ENCODE peak calls at places on chromosome 7, in four cellular contexts. H is upper lobe of right lung; O is ecto neural progenitor cell; D is stimulated activated CD4-positive, alpha-beta T cell treated with anti-CD3 and anti-CD28 coated beads, TNF-alpha, amount 100 ng/mL, for 4 hours. W is an unnamed sample.

GRCh38 chr7:151844080-151844827 is 32.7 kb downstream of the PRKAG2 start:
- DNase-seq in O (no peak), D (no peak), H (peak; percentile 15), W (no peak)

GRCh38 chr7:153628825-153629224 is 423.4 kb upstream of the DPP6 start:
- DNase-seq in H (no peak), O (no peak), D (no peak), W (no peak)

GRCh38 chr7:73718905-73719805 is at the start of gene STX1A:
- DNase-seq in H (peak; percentile 87), D (peak; percentile 50), O (peak; percentile 84), W (peak; percentile 67)

GRCh38 chr7:39741942-39742623 is 118.7 kb downstream of the RALA start:
- DNase-seq in O (peak; percentile 77), D (no peak), H (peak; percentile 82), W (peak; percentile 92)

GRCh38 chr7:75725306-75725705 is 13.4 kb downstream of the HIP1 start:
- DNase-seq in D (no peak), H (no peak), O (no peak), W (no peak)

GRCh38 chr7:836429-836828 is 4.2 kb downstream of the SUN1 start:
- DNase-seq in D (no peak), H (no peak), O (no peak), W (no peak)

GRCh38 chr7:23680417-23681405 is 712 bp downstream of the FAM221A start:
- DNase-seq in O (peak; percentile 86), D (peak; percentile 9), H (peak; percentile 86), W (peak; percentile 86)

GRCh38 chr7:1925973-1926907 is 256.2 kb downstream of the ELFN1 start:
- DNase-seq in D (no peak), H (no peak), O (no peak), W (no peak)

GRCh38 chr7:34848670-34849069 is 188.6 kb downstream of the DPY19L1 start:
- DNase-seq in O (no peak), D (no peak), H (no peak), W (no peak)

GRCh38 chr7:155542276-155542675 is 4.1 kb downstream of the CNPY1 start:
- DNase-seq in H (no peak), O (no peak), D (no peak), W (no peak)

GRCh38 chr7:14698239-14698638 is 204.3 kb downstream of the DGKB start:
- DNase-seq in O (no peak), H (no peak), D (no peak), W (no peak)

GRCh38 chr7:73830872-73831655 is at the start of gene CLDN4:
- DNase-seq in D (no peak), H (peak; percentile 92), O (peak; percentile 77), W (peak; percentile 92)

GRCh38 chr7:73899731-73900142 is 38.8 kb downstream of the TMEM270 start:
- DNase-seq in D (no peak), H (no peak), O (no peak), W (no peak)

GRCh38 chr7:98307971-98308466 is 26.5 kb downstream of the BRI3 start:
- DNase-seq in D (no peak), H (no peak), O (no peak), W (no peak)

GRCh38 chr7:9231683-9232082 is 798.3 kb downstream of the NXPH1 start:
- DNase-seq in D (no peak), O (peak; percentile 49), H (no peak), W (no peak)

GRCh38 chr7:55092186-55092976 is 73.6 kb downstream of the EGFR start:
- DNase-seq in O (no peak), H (no peak), D (no peak), W (no peak)

GRCh38 chr7:131895541-131896173 is 339.2 kb upstream of the PODXL start:
- DNase-seq in H (no peak), O (no peak), D (no peak), W (peak; percentile 51)

GRCh38 chr7:21908746-21909145 is 37.0 kb downstream of the CDCA7L start:
- DNase-seq in H (no peak), O (no peak), D (no peak), W (no peak)

GRCh38 chr7:5423272-5423843 is at the start of gene TNRC18:
- DNase-seq in O (peak; percentile 79), D (no peak), H (peak; percentile 82), W (no peak)

GRCh38 chr7:124762611-124763143 is 2.9 kb downstream of the GPR37 start:
- DNase-seq in D (no peak), O (no peak), H (no peak), W (no peak)

GRCh38 chr7:2191026-2191425 is 41.7 kb downstream of the MAD1L1 start:
- DNase-seq in H (no peak), D (no peak), O (no peak), W (no peak)

GRCh38 chr7:27064169-27064568 is 31.6 kb downstream of the HOXA1 start:
- DNase-seq in H (no peak), O (no peak), D (no peak), W (no peak)

GRCh38 chr7:20647908-20648776 is 32.7 kb downstream of the ABCB5 start:
- DNase-seq in H (no peak), O (peak; percentile 47), D (no peak), W (peak; percentile 64)

GRCh38 chr7:94907420-94908203 is at the start of gene PPP1R9A:
- DNase-seq in D (no peak), H (peak; percentile 81), O (peak; percentile 82), W (peak; percentile 72)

GRCh38 chr7:1422512-1423265 is 36.6 kb downstream of the MICALL2 start:
- DNase-seq in O (no peak), H (no peak), D (no peak), W (no peak)

GRCh38 chr7:18638594-18639452 is 143.3 kb downstream of the HDAC9 start:
- DNase-seq in D (no peak), H (no peak), O (no peak), W (no peak)

GRCh38 chr7:26950854-26951253 is 86.5 kb upstream of the SKAP2 start:
- DNase-seq in H (no peak), O (no peak), D (no peak), W (no peak)

GRCh38 chr7:107312418-107312817 is 143.6 kb downstream of the HBP1 start:
- DNase-seq in O (no peak), H (no peak), D (no peak), W (no peak)

GRCh38 chr7:131031100-131031868 is 296.4 kb upstream of the MKLN1 start:
- DNase-seq in O (no peak), H (no peak), D (no peak), W (no peak)

GRCh38 chr7:43550427-43550826 is 32.5 kb upstream of the STK17A start:
- DNase-seq in D (no peak), O (no peak), H (no peak), W (no peak)

GRCh38 chr7:159112136-159113011 is 32.3 kb downstream of the VIPR2 start:
- DNase-seq in H (peak; percentile 57), D (no peak), O (no peak), W (no peak)

GRCh38 chr7:22681852-22682657 is 44.9 kb upstream of the IL6 start:
- DNase-seq in D (no peak), O (no peak), H (no peak), W (no peak)

GRCh38 chr7:151115121-151115835 is 29.0 kb downstream of the AGAP3 start:
- DNase-seq in D (no peak), H (no peak), O (peak; percentile 70), W (no peak)

GRCh38 chr7:127920787-127921438 is 110.3 kb downstream of the LRRC4 start:
- DNase-seq in H (no peak), D (no peak), O (no peak), W (no peak)

GRCh38 chr7:44395067-44395466 is 69.7 kb upstream of the CAMK2B start:
- DNase-seq in H (no peak), D (no peak), O (no peak), W (peak; percentile 3)

GRCh38 chr7:44290250-44290616 is 35.2 kb downstream of the CAMK2B start:
- DNase-seq in O (peak; percentile 42), D (no peak), H (peak; percentile 56), W (no peak)